ENCODE peak calls at places on chromosomes 11 and 22, in eight cellular contexts. O is ELR; U is effector CD4-positive, alpha-beta T cell; G is mammary epithelial cell; Z is substantia nigra; A is choroid plexus epithelial cell; W is HuH-7; Y is naive thymus-derived CD4-positive, alpha-beta T cell. S is an unnamed sample.

GRCh38 chr22:42613869-42614268 is 814 bp downstream of the POLDIP3 start:
- DNase-seq in O (peak), U (no peak), G (peak), Z (no peak), A (no peak), W (no peak), Y (no peak), S (peak)

GRCh38 chr11:33045551-33046255 is 6.3 kb downstream of the TCP11L1 start:
- DNase-seq in O (peak), U (no peak), G (peak), Z (no peak), A (no peak), W (no peak), Y (no peak), S (peak)

GRCh38 chr11:134949121-134949591 is 537.1 kb upstream of the B3GAT1 start:
- DNase-seq in O (peak), U (no peak), G (no peak), Z (no peak), A (peak), W (no peak), Y (no peak), S (peak)

GRCh38 chr11:35303596-35304392 is 115.6 kb downstream of the SLC1A2 start:
- DNase-seq in O (peak), U (no peak), G (peak), Z (no peak), A (peak), W (peak), Y (no peak), S (peak)

GRCh38 chr22:31841029-31841827 is 87.4 kb downstream of the DEPDC5 start:
- DNase-seq in O (no peak), U (no peak), G (no peak), Z (no peak), A (no peak), W (no peak), Y (no peak), S (no peak)

GRCh38 chr11:116072776-116073175 is 568.6 kb upstream of the CADM1 start:
- DNase-seq in O (no peak), U (no peak), G (no peak), Z (no peak), A (no peak), W (peak), Y (no peak), S (no peak)

GRCh38 chr11:9688716-9689511 is 25.0 kb downstream of the SWAP70 start:
- DNase-seq in O (peak), U (no peak), G (peak), Z (no peak), A (peak), W (no peak), Y (no peak), S (peak)

GRCh38 chr11:88484873-88485621 is 147.5 kb upstream of the CTSC start:
- DNase-seq in O (peak), U (no peak), G (peak), Z (no peak), A (peak), W (peak), Y (peak), S (peak)

GRCh38 chr22:20494978-20495860 is at the start of gene KLHL22:
- DNase-seq in O (peak), U (peak), G (peak), Z (peak), A (peak), W (peak), Y (peak), S (peak)

GRCh38 chr11:1546077-1546535 is 26.0 kb downstream of the DUSP8 start:
- DNase-seq in O (no peak), U (no peak), G (no peak), Z (no peak), A (no peak), W (no peak), Y (no peak), S (no peak)

GRCh38 chr22:50468626-50469025 is 6.2 kb downstream of the SBF1 start:
- DNase-seq in O (no peak), U (no peak), G (no peak), Z (no peak), A (no peak), W (no peak), Y (no peak), S (no peak)

GRCh38 chr11:83558281-83558680 is 272.1 kb upstream of the CCDC90B start:
- DNase-seq in O (no peak), U (no peak), G (no peak), Z (no peak), A (no peak), W (no peak), Y (no peak), S (no peak)

GRCh38 chr11:77151804-77152513 is 23.9 kb downstream of the MYO7A start:
- DNase-seq in O (no peak), U (peak), G (peak), Z (no peak), A (peak), W (no peak), Y (peak), S (no peak)

GRCh38 chr11:103491777-103492176 is 382.6 kb downstream of the DYNC2H1 start:
- DNase-seq in O (peak), U (no peak), G (peak), Z (no peak), A (no peak), W (no peak), Y (no peak), S (no peak)

GRCh38 chr11:84103096-84103495 is 816.9 kb upstream of the CCDC90B start:
- DNase-seq in O (no peak), U (no peak), G (no peak), Z (no peak), A (no peak), W (no peak), Y (no peak), S (no peak)

GRCh38 chr22:46708766-46709330 is 29.2 kb downstream of the CERK start:
- DNase-seq in O (no peak), U (no peak), G (no peak), Z (no peak), A (no peak), W (no peak), Y (no peak), S (no peak)

GRCh38 chr22:49617866-49618688 is 209.6 kb downstream of the BRD1 start:
- DNase-seq in O (no peak), U (no peak), G (no peak), Z (no peak), A (no peak), W (no peak), Y (no peak), S (no peak)

GRCh38 chr22:49206281-49206680 is 621.4 kb downstream of the BRD1 start:
- DNase-seq in O (no peak), U (no peak), G (no peak), Z (no peak), A (no peak), W (no peak), Y (no peak), S (no peak)

S was measured in kidney tubule cell.